ENCODE peak calls at places on chromosomes 6 and 20, in four cellular contexts. B is OCI-LY7, H is SJSA1, L is pancreas. C is an unnamed sample.

GRCh38 chr6:15239606-15240364 is 6.1 kb upstream of the JARID2 start:
- DNase-seq in B (no peak), H (no peak), L (no peak), C (no peak)

GRCh38 chr6:134466751-134467525 is 149.0 kb upstream of the SGK1 start:
- DNase-seq in B (no peak), H (no peak), L (no peak), C (no peak)

GRCh38 chr6:33737267-33738026 is 9.3 kb downstream of the IP6K3 start:
- DNase-seq in B (no peak), H (no peak), L (no peak), C (no peak)

GRCh38 chr20:53626584-53626983 is 32.9 kb upstream of the ZNF217 start:
- DNase-seq in B (no peak), H (no peak), L (no peak), C (no peak)

GRCh38 chr6:107458687-107459282 is 579 bp downstream of the PDSS2 start:
- DNase-seq in B (peak), H (no peak), L (no peak), C (peak)

GRCh38 chr20:64116541-64117423 is 9.4 kb upstream of the NPBWR2 start:
- DNase-seq in B (no peak), H (peak), L (peak), C (no peak)

GRCh38 chr6:76683985-76684384 is 611.5 kb upstream of the IMPG1 start:
- DNase-seq in B (no peak), H (no peak), L (no peak), C (no peak)

GRCh38 chr6:122052501-122052900 is 347.0 kb upstream of the HSF2 start:
- DNase-seq in B (no peak), H (no peak), L (no peak), C (no peak)

GRCh38 chr6:169220068-169220964 is 33.3 kb downstream of the THBS2 start:
- DNase-seq in B (no peak), H (no peak), L (no peak), C (no peak)

GRCh38 chr6:11276911-11277274 is 44.4 kb upstream of the NEDD9 start:
- DNase-seq in B (no peak), H (peak), L (no peak), C (no peak)
- H3K27ac ChIP-seq in B (no peak), H (peak), L (no peak), C (no peak)

GRCh38 chr6:18281564-18281963 is 17.2 kb upstream of the DEK start:
- DNase-seq in B (no peak), H (no peak), L (no peak), C (no peak)

GRCh38 chr6:18280084-18280483 is 15.8 kb upstream of the DEK start:
- DNase-seq in B (no peak), H (no peak), L (no peak), C (no peak)

GRCh38 chr6:18289283-18289682 is 25.0 kb upstream of the DEK start:
- DNase-seq in B (no peak), H (no peak), L (no peak), C (no peak)

GRCh38 chr6:18284261-18284660 is 19.9 kb upstream of the DEK start:
- DNase-seq in B (no peak), H (no peak), L (no peak), C (no peak)
- H3K27ac ChIP-seq in B (no peak), H (no peak), L (no peak), C (no peak)

GRCh38 chr20:43766917-43767316 is 40.1 kb upstream of the GTSF1L start:
- DNase-seq in B (no peak), H (no peak), L (no peak), C (no peak)
- H3K27ac ChIP-seq in B (no peak), H (no peak), L (no peak), C (no peak)

GRCh38 chr6:24766685-24767462 is 7.9 kb upstream of the GMNN start:
- DNase-seq in B (peak), H (no peak), L (no peak), C (no peak)

GRCh38 chr6:24763578-24763977 is 11.2 kb upstream of the GMNN start:
- DNase-seq in B (no peak), H (no peak), L (no peak), C (no peak)

DNA sequence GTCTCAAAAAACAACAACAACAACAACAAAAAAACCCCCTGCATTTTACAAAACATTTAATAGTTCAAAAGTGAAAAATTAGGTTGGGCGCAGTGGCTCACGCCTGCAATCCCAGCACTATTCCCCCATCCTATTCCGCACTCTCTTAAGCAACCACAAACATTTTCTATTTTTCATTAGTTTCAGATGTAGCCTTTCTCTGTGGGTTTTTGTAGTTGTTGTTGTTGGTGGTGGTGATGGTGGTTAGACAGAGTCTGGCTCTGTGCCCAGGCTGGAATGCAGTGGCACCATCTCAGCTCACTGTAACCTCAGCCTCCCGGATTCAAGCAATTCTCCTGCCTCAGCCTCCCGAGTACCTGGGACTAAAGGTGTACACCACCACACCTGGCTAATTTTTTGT is 6.4 kb upstream of the GMNN start:
- DNase-seq in B (no peak), H (peak), L (no peak), C (no peak)
- H3K27ac ChIP-seq in B (no peak), H (no peak), L (no peak), C (no peak)

GRCh38 chr6:86423571-86423970 is 513.8 kb upstream of the HTR1E start:
- DNase-seq in B (no peak), H (no peak), L (no peak), C (no peak)
- H3K27ac ChIP-seq in B (no peak), H (no peak), L (no peak), C (no peak)

DNA sequence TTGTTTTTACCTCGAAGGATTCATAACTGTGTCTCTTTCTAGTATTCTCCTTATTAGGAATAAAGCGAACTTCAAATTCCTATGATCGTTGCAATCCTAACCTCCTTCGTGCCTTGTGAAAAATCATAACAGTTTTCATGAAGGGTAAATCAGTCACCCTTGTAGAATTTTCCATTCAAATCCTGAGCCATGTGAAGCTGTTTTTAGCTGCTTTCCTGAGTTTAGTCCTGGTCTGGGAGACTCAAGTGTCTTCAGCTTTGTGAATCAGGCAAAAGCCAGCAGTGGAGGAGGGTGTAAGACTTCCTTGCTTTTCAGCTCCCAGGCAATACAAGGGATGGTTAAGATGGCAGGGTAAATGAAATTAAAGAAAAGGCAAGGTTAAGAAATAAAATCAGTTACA is 24.3 kb downstream of the GCNT2 start:
- DNase-seq in B (no peak), H (no peak), L (no peak), C (no peak)
- H3K27ac ChIP-seq in B (no peak), H (peak), L (no peak), C (no peak)

DNA sequence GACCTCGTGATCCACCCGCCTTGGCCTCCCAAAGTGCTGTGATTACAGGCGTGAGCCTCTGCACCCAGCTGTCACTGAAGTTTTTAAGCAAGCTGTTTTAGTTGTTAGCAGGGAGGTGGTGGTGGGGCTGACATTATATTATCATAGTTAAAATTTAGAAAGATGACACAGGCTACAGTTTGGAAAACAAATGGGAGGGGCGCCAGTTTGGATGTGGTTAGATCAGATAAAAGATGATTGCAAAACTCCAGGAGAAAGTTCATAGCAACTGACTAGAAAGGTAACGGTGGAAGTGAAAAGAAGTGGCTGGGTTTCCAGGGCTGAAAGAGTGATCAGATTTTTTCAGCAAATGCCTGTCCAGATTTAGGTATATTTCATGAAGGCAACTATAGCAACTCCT is 311.9 kb upstream of the CITED2 start:
- DNase-seq in B (no peak), H (no peak), L (no peak), C (no peak)
- H3K27ac ChIP-seq in B (no peak), H (no peak), L (no peak), C (no peak)

GRCh38 chr6:35611235-35611634 is 77.5 kb downstream of the FKBP5 start:
- DNase-seq in B (no peak), H (no peak), L (no peak), C (no peak)
- H3K27ac ChIP-seq in B (no peak), H (no peak), L (no peak), C (no peak)